ENCODE peak calls at places on chromosomes 13 and 19, in six cellular contexts. X, N, V, L, W and B are unnamed samples.
A peak's percentile ranks its signal among the peaks of the same experiment; 100 is the strongest.

GRCh38 chr19:49669511-49669910 is 3.8 kb downstream of the BCL2L12 start:
- DNase-seq in X (no peak), N (no peak), W (no peak), V (no peak), L (no peak), B (no peak)

GRCh38 chr13:26950968-26951367 is 190.4 kb upstream of the GPR12 start:
- DNase-seq in V (no peak), L (no peak), X (no peak), N (peak; percentile 60), W (no peak), B (no peak)

GRCh38 chr19:29565171-29565570 is 39.4 kb downstream of the VSTM2B start:
- DNase-seq in N (no peak), L (no peak), W (no peak), X (no peak), V (no peak), B (no peak)

GRCh38 chr13:113997845-113998751 is 24.2 kb upstream of the C13orf46 start:
- DNase-seq in W (peak; percentile 77), X (no peak), L (peak; percentile 58), N (peak; percentile 31), V (no peak), B (no peak)

GRCh38 chr19:4018775-4019504 is 11.4 kb downstream of the PIAS4 start:
- DNase-seq in W (no peak), L (no peak), N (no peak), X (no peak), V (no peak), B (no peak)

GRCh38 chr19:53463263-53463662 is 4.3 kb upstream of the ZNF813 start:
- DNase-seq in V (no peak), N (peak; percentile 19), W (no peak), L (no peak), X (no peak), B (peak; percentile 71)

GRCh38 chr19:39737351-39737750 is 478 bp downstream of the CLC start:
- DNase-seq in N (no peak), X (no peak), L (no peak), W (no peak), V (no peak), B (no peak)

GRCh38 chr13:45630791-45631190 is 15.3 kb upstream of the ERICH6B start:
- DNase-seq in L (no peak), W (no peak), X (no peak), V (no peak), N (no peak), B (no peak)

GRCh38 chr19:58395979-58396627 is 647 bp downstream of the RNF225 start:
- DNase-seq in V (no peak), W (no peak), X (peak; percentile 63), L (no peak), N (no peak), B (no peak)

GRCh38 chr13:111503905-111504695 is 183.7 kb downstream of the TEX29 start:
- DNase-seq in L (peak; percentile 11), X (no peak), N (no peak), W (no peak), V (no peak), B (no peak)

GRCh38 chr19:34837262-34837661 is 64.2 kb upstream of the ZNF599 start:
- DNase-seq in N (peak; percentile 68), X (no peak), W (no peak), V (peak; percentile 69), L (peak; percentile 25), B (no peak)

GRCh38 chr19:55406869-55407624 is 541 bp downstream of the UBE2S start:
- DNase-seq in L (peak; percentile 46), N (no peak), X (peak; percentile 73), W (no peak), V (peak; percentile 70), B (no peak)

GRCh38 chr13:111926501-111927180 is 140.3 kb upstream of the SOX1 start:
- DNase-seq in N (no peak), X (no peak), L (peak; percentile 8), V (peak; percentile 9), W (no peak), B (peak; percentile 8)

GRCh38 chr19:50713556-50714236 is 5.9 kb downstream of the SHANK1 start:
- DNase-seq in X (no peak), V (no peak), L (no peak), N (no peak), W (no peak), B (no peak)

GRCh38 chr13:26961890-26962615 is 201.5 kb upstream of the GPR12 start:
- DNase-seq in N (peak; percentile 90), V (peak; percentile 89), L (peak; percentile 80), X (peak; percentile 81), W (no peak), B (no peak)

GRCh38 chr13:113726961-113727411 is 32.0 kb upstream of the TMEM255B start:
- DNase-seq in X (peak; percentile 59), V (peak; percentile 50), W (no peak), L (no peak), N (no peak), B (no peak)

GRCh38 chr13:99907038-99907437 is 64.5 kb downstream of the ZIC5 start:
- DNase-seq in V (no peak), N (no peak), X (no peak), L (no peak), W (no peak), B (no peak)

DNA sequence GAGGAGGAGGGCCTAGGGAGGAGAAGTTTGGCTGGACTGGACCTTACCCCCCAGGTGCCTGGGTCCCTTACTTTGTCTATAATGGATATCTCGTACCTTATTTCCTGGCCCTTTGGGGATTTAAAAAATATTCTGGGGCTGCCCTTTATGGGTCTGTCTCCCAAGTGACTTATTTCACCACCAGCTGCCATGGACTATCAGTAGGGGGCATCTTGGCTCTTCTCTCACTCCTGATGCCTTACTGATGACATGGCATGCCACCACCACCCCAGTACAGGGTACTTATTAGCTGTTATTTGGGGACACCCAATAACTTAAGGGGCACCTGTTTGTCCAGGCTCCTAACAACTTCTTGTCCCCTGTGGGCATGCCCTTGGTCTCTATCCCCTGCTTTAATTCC is 38.0 kb downstream of the NFIX start:
- DNase-seq in L (no peak), W (no peak), V (no peak), X (no peak), N (no peak), B (no peak)
- TF ChIP-seq CTCF in L (no peak), W (peak; percentile 50), V (no peak), X (no peak), N (no peak), B (peak; percentile 39)

DNA sequence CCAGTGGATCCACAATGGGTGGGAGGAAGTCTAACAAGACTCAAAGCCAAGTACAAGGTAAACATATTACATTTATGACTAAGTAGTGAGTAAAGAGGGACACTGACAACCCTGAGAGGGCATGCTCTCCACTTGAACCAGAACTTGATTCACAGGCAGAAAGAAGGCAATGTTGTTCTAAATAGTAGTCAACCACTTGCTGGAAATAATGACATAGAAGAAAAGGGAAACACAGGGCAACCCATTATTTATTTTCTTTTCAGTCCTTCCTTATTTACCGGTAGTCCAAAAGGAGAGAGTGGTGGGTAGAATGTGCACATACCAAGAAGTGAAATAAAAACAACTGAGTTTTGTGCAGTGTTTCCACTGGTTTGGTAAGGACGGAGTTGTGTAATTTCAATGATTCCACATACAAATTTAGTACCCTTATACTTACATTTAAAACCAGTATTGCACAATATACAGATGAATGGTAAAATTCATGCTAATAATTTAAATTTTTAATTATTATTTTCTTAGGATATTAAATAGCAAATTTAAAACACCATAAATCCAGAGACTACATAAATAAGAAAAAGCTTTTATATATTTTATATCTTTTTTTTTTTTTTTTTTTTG is 65.9 kb downstream of the ENOX1 start:
- DNase-seq in W (peak; percentile 31), X (no peak), L (no peak), V (no peak), N (no peak), B (no peak)
- H3K27ac ChIP-seq in W (no peak overlapping the region), X (no peak overlapping the region), L (no peak overlapping the region), V (no peak overlapping the region), N (no peak overlapping the region), B (no peak overlapping the region)

GRCh38 chr13:98749501-98749900 is 3.0 kb downstream of the SLC15A1 start:
- DNase-seq in W (no peak), X (no peak), L (no peak), N (no peak), V (no peak), B (no peak)

GRCh38 chr13:98752942-98753290 is 444 bp upstream of the SLC15A1 start:
- DNase-seq in X (no peak), W (no peak), V (no peak), N (no peak), L (no peak), B (no peak)

GRCh38 chr13:98755116-98755515 is 2.6 kb upstream of the SLC15A1 start:
- DNase-seq in X (no peak), V (no peak), L (no peak), W (no peak), N (no peak), B (no peak)

GRCh38 chr13:98752111-98752941 is at the start of gene SLC15A1:
- DNase-seq in N (no peak), W (no peak), L (no peak), X (peak; percentile 73), V (peak; percentile 81), B (no peak)

DNA sequence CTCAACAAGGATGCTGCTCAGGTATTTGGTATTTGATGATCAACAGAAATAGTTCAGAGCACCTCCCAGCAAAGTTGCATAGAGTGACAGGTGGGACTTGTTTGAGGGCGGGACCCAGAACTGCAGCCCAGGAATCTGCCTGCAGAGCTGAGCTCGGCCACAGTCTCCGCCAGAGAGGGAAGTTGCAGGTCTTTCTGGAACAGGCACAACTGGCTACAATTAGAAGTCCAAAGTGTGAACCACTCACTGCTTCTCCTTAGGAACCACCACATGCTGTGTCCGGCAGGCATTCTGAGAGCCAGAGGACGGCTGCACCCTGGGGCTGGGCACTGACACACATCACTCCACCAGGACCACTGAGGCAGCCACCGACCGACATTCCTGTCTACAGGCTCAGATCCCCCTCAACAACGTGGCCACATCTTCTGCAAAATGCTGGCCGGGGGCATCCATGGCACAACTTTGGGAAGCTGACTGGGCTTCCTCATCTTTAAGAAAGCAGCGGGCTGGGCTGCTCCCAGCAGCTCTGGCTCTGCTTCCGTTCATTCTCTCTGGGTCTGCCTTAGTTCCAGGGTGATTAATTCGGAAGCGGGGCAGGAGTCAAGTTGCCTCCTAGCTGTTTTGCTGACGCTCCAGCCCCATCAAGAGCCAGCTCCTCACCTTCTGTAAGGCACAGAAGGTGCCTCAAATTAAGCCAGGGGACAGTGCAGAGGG is 918 bp downstream of the SLC15A1 start:
- DNase-seq in X (no peak), L (no peak), N (no peak), V (peak; percentile 69), W (no peak), B (no peak)
- H3K4me3 ChIP-seq in X (peak overlapping the region; percentile 56), L (peak overlapping the region; percentile 47), N (peak overlapping the region; percentile 42), V (peak overlapping the region; percentile 37), W (peak overlapping the region; percentile 34), B (peak overlapping the region; percentile 15)

DNA sequence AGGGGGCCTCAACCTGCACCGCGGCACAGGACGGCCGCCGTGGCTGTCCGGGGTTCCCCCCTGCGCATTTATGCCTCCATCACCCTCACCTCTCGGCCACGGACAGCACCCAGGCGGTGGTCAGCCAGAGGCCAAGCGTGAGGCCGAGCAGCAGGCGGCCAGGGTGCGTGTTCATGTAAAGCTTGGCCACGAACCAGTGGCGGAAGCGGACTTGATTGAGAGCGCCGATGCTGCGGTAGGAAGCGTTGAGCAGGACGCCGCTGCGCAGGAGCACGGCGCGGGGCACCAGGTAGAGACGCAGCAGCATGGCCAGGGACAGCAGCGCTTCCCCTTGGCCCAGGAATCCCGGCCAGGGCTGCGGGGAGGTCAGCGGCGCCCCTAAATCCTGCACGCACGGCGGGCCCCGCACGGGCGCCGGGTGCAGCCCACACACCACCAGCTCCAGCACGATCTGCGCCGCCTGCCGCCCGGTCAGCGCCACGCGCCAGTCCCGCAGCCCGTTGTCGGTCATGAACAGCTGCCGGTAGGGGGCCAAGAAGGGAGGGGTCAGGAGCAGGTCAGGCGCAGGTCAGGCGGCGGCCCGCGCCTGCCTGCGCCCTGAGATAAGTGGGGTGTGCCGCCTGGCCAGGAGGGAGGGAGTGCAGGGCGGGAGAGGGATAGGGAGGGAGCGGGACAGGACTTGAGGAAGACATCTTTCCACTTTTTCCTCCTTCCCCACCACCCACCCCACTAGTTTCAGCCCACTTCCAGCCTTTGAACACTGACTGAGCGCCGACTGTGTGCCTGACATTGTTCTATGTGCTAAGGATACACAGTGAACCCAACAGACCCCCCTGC is 6.5 kb downstream of the KCNN4 start:
- DNase-seq in N (peak; percentile 83), L (peak; percentile 80), V (peak; percentile 79), X (peak; percentile 82), W (peak; percentile 61), B (peak; percentile 56)
- TF ChIP-seq CTCF in N (peak; percentile 28), L (peak; percentile 25), V (peak; percentile 37), X (peak; percentile 24), W (peak; percentile 74), B (peak; percentile 52)